ENCODE peak calls at places on chromosomes 7 and 10, in five cellular contexts. N is omental fat pad; S is naive thymus-derived CD4-positive, alpha-beta T cell; F is T-helper 1 cell; X is activated CD4-positive, CD25-positive, alpha-beta regulatory T cell. B is an unnamed sample.

GRCh38 chr7:36784991-36785940 is 61.0 kb upstream of the AOAH start:
- DNase-seq in S (peak; percentile 84), F (peak; percentile 50), X (no peak), N (no peak), B (peak; percentile 82)

GRCh38 chr7:35596061-35596460 is 98.9 kb downstream of the HERPUD2 start:
- DNase-seq in F (no peak), S (no peak), X (no peak), N (no peak), B (no peak)

GRCh38 chr7:38179719-38180333 is 1.8 kb downstream of the STARD3NL start:
- DNase-seq in N (no peak), X (no peak), F (no peak), S (no peak), B (no peak)

GRCh38 chr7:91372323-91372722 is 108.1 kb downstream of the FZD1 start:
- DNase-seq in X (no peak), S (no peak), N (no peak), F (no peak), B (no peak)

GRCh38 chr10:124123141-124123540 is 29.7 kb upstream of the CHST15 start:
- DNase-seq in X (no peak), S (no peak), F (no peak), N (no peak), B (no peak)

GRCh38 chr7:152743600-152743999 is 16.0 kb upstream of the ACTR3B start:
- DNase-seq in F (no peak), X (no peak), S (no peak), N (no peak), B (no peak)

GRCh38 chr10:76456190-76456589 is 1024.8 kb downstream of the LRMDA start:
- DNase-seq in S (no peak), X (no peak), F (no peak), N (no peak), B (no peak)

GRCh38 chr7:70775570-70776156 is 356.3 kb upstream of the GALNT17 start:
- DNase-seq in S (no peak), X (no peak), F (no peak), N (no peak), B (peak; percentile 56)

GRCh38 chr10:111875760-111876159 is 307.8 kb downstream of the GPAM start:
- DNase-seq in X (no peak), F (no peak), N (no peak), S (no peak), B (no peak)

GRCh38 chr10:76089626-76090185 is 658.3 kb downstream of the LRMDA start:
- DNase-seq in N (no peak), X (no peak), F (no peak), S (no peak), B (no peak)

GRCh38 chr10:64039208-64039607 is 518.0 kb downstream of the REEP3 start:
- DNase-seq in F (no peak), X (no peak), N (no peak), S (no peak), B (no peak)

GRCh38 chr7:70588151-70588550 is 543.8 kb upstream of the GALNT17 start:
- DNase-seq in N (no peak), S (no peak), X (no peak), F (no peak), B (no peak)

GRCh38 chr7:120770206-120770605 is 87.7 kb downstream of the TSPAN12 start:
- DNase-seq in F (no peak), S (no peak), X (no peak), N (no peak), B (no peak)

GRCh38 chr10:18797286-18797685 is 138.1 kb downstream of the ARL5B start:
- DNase-seq in S (no peak), X (no peak), N (no peak), F (no peak), B (no peak)

GRCh38 chr7:124459101-124460052 is 306.2 kb downstream of the GPR37 start:
- DNase-seq in S (no peak), F (no peak), X (no peak), N (no peak), B (no peak)

GRCh38 chr7:27243340-27244163 is 950 bp downstream of the EVX1 start:
- DNase-seq in S (no peak), F (no peak), N (no peak), X (no peak), B (no peak)

GRCh38 chr10:120336910-120337540 is 120.0 kb upstream of the PLPP4 start:
- DNase-seq in N (peak; percentile 30), F (peak; percentile 33), S (no peak), X (peak; percentile 6), B (peak; percentile 65)

GRCh38 chr7:29424984-29425309 is 138.7 kb upstream of the PRR15 start:
- DNase-seq in X (no peak), N (no peak), F (no peak), S (no peak), B (no peak)

GRCh38 chr7:34313289-34313688 is 344.7 kb upstream of the NPSR1 start:
- DNase-seq in X (no peak), F (no peak), S (no peak), N (no peak), B (no peak)

GRCh38 chr10:73182568-73182967 is 14.6 kb downstream of the FAM149B1 start:
- DNase-seq in S (no peak), F (no peak), N (no peak), X (no peak), B (no peak)

GRCh38 chr7:134083766-134084487 is 43.2 kb upstream of the LRGUK start:
- DNase-seq in F (no peak), S (no peak), N (no peak), X (no peak), B (no peak)

GRCh38 chr10:77744249-77744648 is 106.6 kb upstream of the KCNMA1 start:
- DNase-seq in F (no peak), S (no peak), X (no peak), N (no peak), B (no peak)

GRCh38 chr10:97011397-97011796 is 174.4 kb downstream of the SLIT1 start:
- DNase-seq in F (no peak), X (no peak), S (no peak), N (no peak), B (no peak)

GRCh38 chr7:39631736-39632304 is 8.4 kb downstream of the RALA start:
- DNase-seq in N (no peak), S (no peak), F (no peak), X (no peak), B (no peak)

GRCh38 chr10:51001587-51001986 is 72.7 kb upstream of the PRKG1 start:
- DNase-seq in F (no peak), X (no peak), N (no peak), S (no peak), B (no peak)

GRCh38 chr7:24318326-24318725 is 34.3 kb downstream of the NPY start:
- DNase-seq in N (no peak), F (no peak), S (no peak), X (no peak), B (no peak)

GRCh38 chr7:100778061-100778621 is 44.7 kb downstream of the ZAN start:
- DNase-seq in S (no peak), N (no peak), X (no peak), F (no peak), B (no peak)

GRCh38 chr10:79019961-79020491 is 48.7 kb upstream of the ZMIZ1 start:
- DNase-seq in F (no peak), N (no peak), X (no peak), S (no peak), B (no peak)

GRCh38 chr10:113261806-113262205 is 291.0 kb upstream of the HABP2 start:
- DNase-seq in F (no peak), S (no peak), X (no peak), N (no peak), B (peak; percentile 11)

GRCh38 chr7:157775021-157775559 is 438.3 kb downstream of the DNAJB6 start:
- DNase-seq in S (no peak), N (no peak), F (no peak), X (no peak), B (no peak)

GRCh38 chr10:88880287-88881094 is 446 bp downstream of the STAMBPL1 start:
- DNase-seq in S (peak; percentile 63), F (peak; percentile 60), N (peak; percentile 59), X (peak; percentile 67), B (peak; percentile 45)

GRCh38 chr10:86867149-86867548 is 90.3 kb downstream of the MMRN2 start:
- DNase-seq in X (no peak), S (no peak), F (no peak), N (no peak), B (no peak)

GRCh38 chr10:48683893-48684292 is 780 bp upstream of the WDFY4 start:
- DNase-seq in N (no peak), S (no peak), X (no peak), F (no peak), B (no peak)

GRCh38 chr10:23345861-23346260 is 1.3 kb upstream of the C10orf67 start:
- DNase-seq in N (no peak), F (no peak), S (no peak), X (no peak), B (no peak)

GRCh38 chr7:81470084-81470723 is 299.6 kb downstream of the HGF start:
- DNase-seq in N (no peak), S (no peak), F (no peak), X (no peak), B (peak; percentile 24)

GRCh38 chr7:22863156-22863899 is 40.7 kb upstream of the TOMM7 start:
- DNase-seq in N (no peak), S (no peak), F (no peak), X (no peak), B (no peak)

GRCh38 chr7:47852330-47853245 is 95.7 kb downstream of the PKD1L1 start:
- DNase-seq in S (no peak), N (no peak), X (no peak), F (no peak), B (no peak)